ENCODE peak calls at places on chromosomes 6 and 20, in four cellular contexts. M is fibroblast of lung, S is ovary, R is neural progenitor cell. N is an unnamed sample.

GRCh38 chr6:122033564-122034181 is 365.8 kb upstream of the HSF2 start:
- DNase-seq in R (peak; percentile 82), S (no peak), M (peak; percentile 60), N (peak; percentile 46)

GRCh38 chr6:28137458-28138020 is 4.1 kb upstream of the ZKSCAN8 start:
- DNase-seq in M (peak; percentile 29), S (no peak), R (no peak), N (no peak)

GRCh38 chr20:47795214-47795667 is 10.0 kb upstream of the SULF2 start:
- DNase-seq in M (peak; percentile 62), S (no peak), R (no peak), N (no peak)

GRCh38 chr6:17867880-17868279 is 119.6 kb downstream of the KIF13A start:
- DNase-seq in R (no peak), S (no peak), M (peak; percentile 87), N (no peak)

GRCh38 chr20:62461157-62461556 is 14.6 kb downstream of the GATA5 start:
- DNase-seq in M (no peak), R (no peak), S (no peak), N (no peak)

GRCh38 chr6:138287144-138287955 is 69.1 kb upstream of the PBOV1 start:
- DNase-seq in R (peak; percentile 47), S (no peak), M (peak; percentile 25), N (peak; percentile 82)

GRCh38 chr6:137043710-137044365 is 927 bp downstream of the IL20RA start:
- DNase-seq in M (peak; percentile 48), S (no peak), R (peak; percentile 62), N (no peak)

GRCh38 chr20:63955281-63955845 is 853 bp downstream of the UCKL1 start:
- DNase-seq in S (peak; percentile 68), M (peak; percentile 28), R (peak; percentile 70), N (peak; percentile 90)

GRCh38 chr6:79438015-79438414 is 99.2 kb downstream of the LCA5 start:
- DNase-seq in R (no peak), S (no peak), M (no peak), N (no peak)

GRCh38 chr6:16486661-16487060 is 248.3 kb downstream of the GMPR start:
- DNase-seq in S (no peak), R (no peak), M (no peak), N (no peak)

GRCh38 chr6:84422380-84422968 is 195.0 kb upstream of the CEP162 start:
- DNase-seq in M (peak; percentile 30), S (no peak), R (peak; percentile 81), N (peak; percentile 30)

GRCh38 chr20:37229300-37229699 is 32.3 kb downstream of the GHRH start:
- DNase-seq in M (no peak), R (peak; percentile 75), S (no peak), N (peak; percentile 56)

GRCh38 chr6:49841424-49841823 is 24.9 kb downstream of the CRISP1 start:
- DNase-seq in S (no peak), R (no peak), M (no peak), N (no peak)

GRCh38 chr6:41614713-41615112 is 23.6 kb upstream of the MDFI start:
- DNase-seq in S (no peak), M (no peak), R (no peak), N (no peak)

GRCh38 chr6:3500262-3501001 is 43.6 kb upstream of the SLC22A23 start:
- DNase-seq in S (no peak), R (no peak), M (peak; percentile 87), N (no peak)

GRCh38 chr20:7858851-7859250 is 81.4 kb downstream of the HAO1 start:
- DNase-seq in S (no peak), M (peak; percentile 22), R (no peak), N (no peak)

GRCh38 chr20:5845686-5846651 is 95.8 kb downstream of the SHLD1 start:
- DNase-seq in M (peak; percentile 34), S (no peak), R (peak; percentile 28), N (no peak)

GRCh38 chr6:145139451-145139850 is 595.9 kb downstream of the EPM2A start:
- DNase-seq in S (no peak), R (peak; percentile 38), M (peak; percentile 5), N (no peak)

GRCh38 chr6:30830438-30830837 is 53.9 kb upstream of the DDR1 start:
- DNase-seq in M (no peak), R (no peak), S (no peak), N (no peak)

GRCh38 chr20:46252352-46253091 is 55.8 kb downstream of the CDH22 start:
- DNase-seq in M (no peak), S (no peak), R (no peak), N (no peak)

GRCh38 chr6:105484238-105485161 is 81.6 kb upstream of the PREP start:
- DNase-seq in S (no peak), M (peak; percentile 30), R (peak; percentile 45), N (peak; percentile 7)

GRCh38 chr6:156715839-156716238 is 61.3 kb upstream of the ARID1B start:
- DNase-seq in S (no peak), M (no peak), R (no peak), N (no peak)
- H3K4me3 ChIP-seq in S (no peak overlapping the region), M (no peak overlapping the region), R (no peak overlapping the region), N (no peak overlapping the region)

DNA sequence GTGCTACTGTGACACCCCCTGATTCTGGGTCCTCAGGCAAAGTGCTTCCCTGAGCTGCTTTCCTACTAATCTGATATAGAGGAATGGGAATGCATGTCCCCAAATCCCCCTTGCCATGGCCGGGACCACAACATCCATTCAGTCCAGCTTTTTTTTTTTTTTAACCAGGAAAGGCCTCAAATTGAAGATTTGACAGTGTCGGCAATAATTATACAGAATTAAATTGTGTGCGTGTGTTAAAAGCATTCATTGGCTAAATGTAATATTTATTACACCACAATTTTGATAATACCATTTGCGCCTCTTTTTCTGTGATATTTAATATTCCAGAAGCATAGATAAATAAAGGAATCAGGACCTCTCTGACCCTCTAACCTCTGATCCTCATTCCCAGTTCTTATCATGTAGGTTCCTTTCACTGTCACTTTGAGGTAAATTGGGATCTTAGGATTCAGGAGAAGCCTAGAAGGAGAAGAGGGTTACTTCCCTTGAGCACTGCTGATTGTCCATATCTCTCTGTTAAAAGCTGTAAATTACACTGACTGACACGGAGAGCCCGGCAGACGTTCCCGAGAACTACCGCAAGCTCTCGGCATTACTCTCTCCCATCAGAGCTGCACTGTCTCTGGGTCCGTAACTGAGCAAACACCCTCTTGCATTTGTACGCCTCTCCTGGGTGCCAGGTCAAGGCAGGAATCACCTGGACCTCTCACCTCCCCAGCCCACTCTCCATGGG is 29.3 kb upstream of the MAFB start:
- DNase-seq in R (no peak), M (no peak), S (no peak), N (no peak)
- H3K27me3 ChIP-seq in R (no peaks in the 10 kb centered on the region), M (no peaks in the 10 kb centered on the region), S (no peaks in the 10 kb centered on the region), N (no peaks in the 10 kb centered on the region)

GRCh38 chr6:132494954-132495353 is 18.0 kb downstream of the STX7 start:
- DNase-seq in R (no peak), S (no peak), M (no peak), N (no peak)
- H3K4me3 ChIP-seq in R (no peak overlapping the region), S (no peak overlapping the region), M (no peak overlapping the region), N (no peak overlapping the region)

GRCh38 chr6:167748046-167748445 is 78.7 kb upstream of the AFDN start:
- DNase-seq in S (no peak), M (no peak), R (no peak), N (no peak)
- H3K27me3 ChIP-seq in S (no peaks in the 10 kb centered on the region), M (no peaks in the 10 kb centered on the region), R (no peaks in the 10 kb centered on the region), N (no peaks in the 10 kb centered on the region)

DNA sequence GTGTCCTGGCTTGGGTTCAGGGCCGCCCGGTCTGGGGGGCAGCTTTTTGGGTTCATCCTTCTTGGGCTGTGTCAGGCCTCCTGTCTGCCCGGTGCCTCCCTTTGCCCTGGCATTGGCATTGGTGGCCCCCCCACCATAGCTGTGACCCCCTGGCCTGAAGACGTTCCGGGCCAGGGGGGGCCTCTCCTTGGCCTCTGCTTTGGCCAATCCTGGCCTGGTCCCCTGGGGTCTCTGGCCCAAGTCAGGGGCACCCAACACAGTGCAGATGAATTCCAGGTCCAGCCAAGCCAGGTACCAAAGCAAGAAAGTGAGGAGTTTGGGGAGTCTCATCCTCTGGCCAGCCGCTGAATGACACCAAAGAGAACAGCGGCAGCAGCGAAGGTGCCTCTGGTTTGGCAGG is 429 bp downstream of the GDF5 start:
- DNase-seq in R (no peak), M (no peak), S (peak; percentile 20), N (peak; percentile 52)
- H3K4me3 ChIP-seq in R (no peak overlapping the region), M (peak overlapping the region; percentile 69), S (no peak overlapping the region), N (no peak overlapping the region)

GRCh38 chr6:4670295-4670694 is 105.9 kb upstream of the CDYL start:
- DNase-seq in R (no peak), S (no peak), M (no peak), N (no peak)
- H3K27me3 ChIP-seq in R (no peaks in the 10 kb centered on the region), S (no peaks in the 10 kb centered on the region), M (no peaks in the 10 kb centered on the region), N (no peaks in the 10 kb centered on the region)

GRCh38 chr6:152637422-152638047 is 373 bp upstream of the SYNE1 start:
- DNase-seq in R (no peak), S (no peak), M (peak; percentile 14), N (no peak)
- H3K4me3 ChIP-seq in R (peak overlapping the region; percentile 68), S (peak overlapping the region; percentile 84), M (peak overlapping the region; percentile 47), N (peak overlapping the region; percentile 43)

DNA sequence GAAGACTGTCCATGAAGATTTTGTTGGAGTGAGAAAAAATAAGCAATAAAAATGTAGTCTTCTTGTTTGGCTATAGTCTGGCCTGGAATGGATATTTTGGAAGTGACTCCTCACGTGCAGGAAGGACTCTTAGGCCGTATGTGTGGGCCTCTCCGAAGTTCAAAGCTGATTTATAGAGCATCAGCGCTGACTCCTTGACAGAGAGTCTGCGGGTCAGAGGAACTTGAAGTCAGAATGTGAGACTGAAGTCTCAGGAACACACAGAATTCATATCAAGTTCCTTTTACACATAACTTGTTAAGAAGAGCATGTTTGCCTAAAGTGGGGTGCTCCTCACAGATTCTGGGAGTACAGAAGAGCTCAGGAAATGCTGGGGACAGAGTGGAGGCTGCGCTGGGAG is 36.1 kb downstream of the EDN3 start:
- DNase-seq in S (no peak), M (no peak), R (no peak), N (no peak)
- H3K27me3 ChIP-seq in S (no peaks in the 10 kb centered on the region), M (no peaks in the 10 kb centered on the region), R (no peaks in the 10 kb centered on the region), N (no peaks in the 10 kb centered on the region)